ENCODE peak calls at places on chromosomes 11 and 22, in ten cellular contexts. P, K, B, V, M, Y, T, C, G and A are unnamed samples.

GRCh38 chr11:119342362-119343130 is 1.9 kb upstream of the C1QTNF5 start:
- DNase-seq in P (no peak), B (no peak), C (peak), T (no peak), M (no peak), V (no peak), K (no peak), G (no peak), Y (no peak), A (no peak)

GRCh38 chr22:38843201-38843715 is 570 bp downstream of the NPTXR start:
- DNase-seq in K (no peak), B (no peak), V (peak), T (no peak), P (peak), G (no peak), C (peak), M (peak), Y (peak), A (peak)

GRCh38 chr22:18076060-18076497 is 1.7 kb upstream of the PEX26 start:
- DNase-seq in P (peak), M (peak), Y (peak), K (peak), T (peak), B (peak), V (peak), G (peak), C (peak), A (peak)

GRCh38 chr22:50034126-50035081 is 21.8 kb upstream of the IL17REL start:
- DNase-seq in B (no peak), V (peak), T (no peak), G (no peak), P (no peak), C (no peak), K (no peak), Y (peak), M (no peak), A (no peak)

GRCh38 chr11:2663915-2664314 is 35.9 kb downstream of the KCNQ1OT1 start:
- DNase-seq in C (no peak), T (no peak), M (no peak), G (no peak), K (no peak), Y (no peak), P (no peak), B (no peak), V (no peak), A (no peak)

GRCh38 chr11:115463606-115464005 is 40.6 kb downstream of the CADM1 start:
- DNase-seq in B (no peak), P (no peak), T (no peak), G (no peak), C (no peak), V (no peak), M (no peak), Y (no peak), K (no peak), A (no peak)

GRCh38 chr11:67372993-67373915 is at the start of gene CLCF1:
- DNase-seq in P (peak), B (no peak), Y (peak), T (peak), G (no peak), K (no peak), M (peak), C (peak), V (peak), A (peak)

GRCh38 chr11:17600316-17601205 is 53.5 kb downstream of the OTOG start:
- DNase-seq in G (no peak), P (no peak), B (no peak), C (peak), M (no peak), V (no peak), T (peak), Y (peak), K (no peak), A (no peak)

GRCh38 chr11:96008161-96008560 is 84.3 kb upstream of the MTMR2 start:
- DNase-seq in V (no peak), Y (no peak), P (peak), K (no peak), T (no peak), M (peak), B (no peak), G (peak), C (no peak), A (peak)

GRCh38 chr11:66981976-66982578 is 7.0 kb downstream of the C11orf86 start:
- DNase-seq in C (no peak), K (peak), T (peak), Y (peak), G (peak), M (peak), B (no peak), V (peak), P (peak), A (peak)

GRCh38 chr22:37824674-37825641 is 1.8 kb downstream of the GALR3 start:
- DNase-seq in B (no peak), M (peak), V (no peak), P (no peak), T (no peak), Y (no peak), K (no peak), G (no peak), C (peak), A (peak)

GRCh38 chr11:71133946-71134345 is 118.4 kb downstream of the SHANK2 start:
- DNase-seq in M (no peak), P (no peak), T (no peak), Y (no peak), K (no peak), B (no peak), V (peak), C (no peak), G (no peak), A (no peak)

GRCh38 chr22:39646614-39647210 is 76.2 kb downstream of the CACNA1I start:
- DNase-seq in B (no peak), C (no peak), P (no peak), G (no peak), Y (no peak), M (no peak), T (no peak), K (no peak), V (no peak), A (no peak)

GRCh38 chr11:2998073-2998850 is 6.1 kb upstream of the NAP1L4 start:
- DNase-seq in G (no peak), T (no peak), M (no peak), K (no peak), C (no peak), V (no peak), P (no peak), B (no peak), Y (peak), A (no peak)

GRCh38 chr11:1292644-1293618 is 16.5 kb downstream of the TOLLIP start:
- DNase-seq in T (no peak), Y (peak), P (no peak), K (no peak), C (no peak), M (no peak), V (peak), G (no peak), B (no peak), A (no peak)

GRCh38 chr11:117075186-117075585 is 23.0 kb downstream of the SIK3 start:
- DNase-seq in V (no peak), P (no peak), Y (no peak), T (no peak), B (no peak), G (no peak), K (no peak), M (no peak), C (no peak), A (peak)

GRCh38 chr22:31144223-31144622 is 3.9 kb upstream of the PLA2G3 start:
- DNase-seq in K (no peak), B (no peak), M (peak), P (peak), G (no peak), Y (no peak), C (no peak), T (no peak), V (no peak), A (peak)

GRCh38 chr11:64854534-64855502 is 10.4 kb upstream of the CDC42BPG start:
- DNase-seq in P (peak), C (peak), M (peak), Y (peak), G (peak), K (peak), B (no peak), T (peak), V (peak), A (peak)

GRCh38 chr11:119791701-119792151 is 62.7 kb upstream of the NECTIN1 start:
- DNase-seq in K (no peak), B (no peak), Y (peak), G (no peak), T (no peak), M (peak), C (peak), V (peak), P (peak), A (peak)

GRCh38 chr11:71449596-71449995 is 1.4 kb upstream of the DHCR7 start:
- DNase-seq in V (no peak), P (no peak), M (no peak), C (peak), B (no peak), G (no peak), K (no peak), T (no peak), Y (peak), A (no peak)

GRCh38 chr11:72840780-72841179 is 26.6 kb downstream of the ATG16L2 start:
- DNase-seq in V (no peak), T (no peak), B (no peak), Y (no peak), C (no peak), P (peak), K (no peak), G (no peak), M (peak), A (peak)

GRCh38 chr11:92852946-92853345 is 116.5 kb upstream of the MTNR1B start:
- DNase-seq in M (no peak), V (peak), Y (no peak), B (no peak), C (peak), G (no peak), K (no peak), P (no peak), T (no peak), A (no peak)

GRCh38 chr11:123469586-123469985 is 39.5 kb downstream of the GRAMD1B start:
- DNase-seq in V (no peak), T (no peak), M (no peak), B (no peak), C (no peak), G (no peak), P (no peak), K (no peak), Y (no peak), A (no peak)
- H3K4me3 ChIP-seq in V (no peak), T (no peak), M (no peak), B (no peak), C (no peak), G (no peak), P (no peak), K (no peak), Y (no peak), A (no peak)

GRCh38 chr22:29702025-29702930 is 17.5 kb upstream of the CABP7 start:
- DNase-seq in B (no peak), C (peak), G (no peak), Y (no peak), V (no peak), P (no peak), M (no peak), K (no peak), T (no peak), A (peak)

GRCh38 chr22:29702931-29703594 is 16.7 kb upstream of the CABP7 start:
- DNase-seq in T (peak), K (no peak), B (no peak), Y (no peak), M (no peak), P (no peak), G (no peak), V (peak), C (no peak), A (no peak)

GRCh38 chr22:29700206-29700948 is 19.4 kb upstream of the CABP7 start:
- DNase-seq in K (no peak), C (no peak), G (no peak), M (no peak), V (no peak), P (no peak), Y (no peak), B (no peak), T (no peak), A (peak)

GRCh38 chr22:29703595-29704195 is 16.1 kb upstream of the CABP7 start:
- DNase-seq in V (no peak), P (no peak), Y (peak), C (no peak), B (no peak), M (no peak), G (no peak), T (no peak), K (no peak), A (no peak)

GRCh38 chr22:29700949-29701927 is 18.6 kb upstream of the CABP7 start:
- DNase-seq in T (peak), G (no peak), V (no peak), C (peak), K (peak), Y (no peak), B (no peak), P (no peak), M (peak), A (no peak)
- TF ChIP-seq CTCF in T (no peak), G (peak), V (no peak), C (peak), K (peak), Y (no peak), B (peak), P (no peak), M (peak), A (no peak)

DNA sequence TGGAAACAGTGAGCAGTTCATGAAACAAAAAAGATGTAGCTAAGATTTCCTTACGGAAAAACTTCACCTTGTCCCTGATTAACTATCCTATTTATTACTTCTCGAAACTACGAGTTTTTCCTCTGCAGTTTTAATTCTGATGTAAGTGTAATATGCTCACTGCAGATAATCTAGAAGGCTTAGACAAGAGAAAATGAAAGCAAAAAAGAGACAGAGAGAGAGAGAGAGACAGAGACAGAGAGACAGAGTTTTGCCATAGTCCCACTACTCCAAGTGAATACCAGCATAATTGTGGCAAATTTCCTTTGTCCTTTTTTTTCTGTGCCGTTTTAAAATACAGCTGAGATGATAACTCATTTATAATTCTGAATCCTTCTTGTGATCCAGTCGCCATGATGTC is 24.8 kb downstream of the FSHB start:
- DNase-seq in M (no peak), V (no peak), Y (no peak), B (no peak), T (no peak), K (no peak), C (no peak), G (no peak), P (no peak), A (no peak)
- H3K4me3 ChIP-seq in M (no peak), V (no peak), Y (no peak), B (no peak), T (no peak), K (no peak), C (no peak), G (no peak), P (no peak), A (no peak)

GRCh38 chr22:36687516-36687915 is 16.0 kb downstream of the CACNG2 start:
- DNase-seq in Y (no peak), T (no peak), P (no peak), K (no peak), C (no peak), M (no peak), V (no peak), B (no peak), G (no peak), A (no peak)
- TF ChIP-seq CTCF in Y (no peak), T (no peak), P (no peak), K (no peak), C (no peak), M (no peak), V (no peak), B (no peak), G (no peak), A (no peak)